ENCODE peak calls at places on chromosomes 13 and 19, in four cellular contexts. T, L, G and I are unnamed samples.

GRCh38 chr13:103878891-103879605 is 812.8 kb upstream of the SLC10A2 start:
- DNase-seq in T (no peak), L (no peak), G (no peak), I (no peak)

GRCh38 chr13:102597029-102598015 is 536 bp downstream of the TPP2 start:
- DNase-seq in T (no peak), L (peak), G (peak), I (peak)

GRCh38 chr19:1672038-1672768 is 19.8 kb upstream of the TCF3 start:
- DNase-seq in T (no peak), L (peak), G (peak), I (peak)

GRCh38 chr13:39273953-39274352 is 235.7 kb downstream of the NHLRC3 start:
- DNase-seq in T (no peak), L (no peak), G (no peak), I (no peak)

GRCh38 chr13:42591602-42592001 is 17.6 kb downstream of the TNFSF11 start:
- DNase-seq in T (no peak), L (no peak), G (no peak), I (no peak)

GRCh38 chr13:39032150-39032549 is 5.7 kb downstream of the PROSER1 start:
- DNase-seq in T (no peak), L (no peak), G (no peak), I (no peak)

GRCh38 chr19:14577885-14578427 is 4.9 kb upstream of the CLEC17A start:
- DNase-seq in T (no peak), L (no peak), G (no peak), I (no peak)

GRCh38 chr19:42511340-42511739 is 16.9 kb downstream of the CEACAM1 start:
- DNase-seq in T (no peak), L (no peak), G (no peak), I (no peak)

GRCh38 chr19:15154002-15154612 is 46.7 kb downstream of the NOTCH3 start:
- DNase-seq in T (no peak), L (peak), G (peak), I (peak)

GRCh38 chr13:78689011-78689410 is 30.1 kb upstream of the OBI1 start:
- DNase-seq in T (no peak), L (no peak), G (no peak), I (no peak)

GRCh38 chr19:43545276-43545675 is 12.3 kb downstream of the ZNF575 start:
- DNase-seq in T (no peak), L (no peak), G (no peak), I (no peak)

GRCh38 chr13:109547942-109548860 is 238.2 kb downstream of the IRS2 start:
- DNase-seq in T (no peak), L (no peak), G (no peak), I (no peak)

GRCh38 chr13:79245937-79246574 is 160.0 kb downstream of the RBM26 start:
- DNase-seq in T (no peak), L (no peak), G (no peak), I (no peak)

GRCh38 chr19:50994129-50994528 is 7.3 kb downstream of the KLK8 start:
- DNase-seq in T (peak), L (no peak), G (peak), I (no peak)

GRCh38 chr13:79631260-79631659 is 150.3 kb downstream of the NDFIP2 start:
- DNase-seq in T (peak), L (peak), G (peak), I (peak)

GRCh38 chr19:49718511-49718910 is 27.6 kb downstream of the CPT1C start:
- DNase-seq in T (no peak), L (no peak), G (no peak), I (no peak)

GRCh38 chr13:36706755-36707154 is 32.9 kb downstream of the SERTM1 start:
- DNase-seq in T (no peak), L (no peak), G (no peak), I (no peak)

GRCh38 chr19:367963-368623 is 23.5 kb upstream of the MIER2 start:
- DNase-seq in T (no peak), L (no peak), G (no peak), I (peak)

GRCh38 chr19:2391118-2391725 is 31.2 kb downstream of the TMPRSS9 start:
- DNase-seq in T (no peak), L (peak), G (no peak), I (peak)

GRCh38 chr13:107574517-107575215 is 640.7 kb downstream of the LIG4 start:
- DNase-seq in T (no peak), L (no peak), G (no peak), I (no peak)

GRCh38 chr19:54449701-54450069 is 686 bp downstream of the LENG8 start:
- DNase-seq in T (no peak), L (no peak), G (no peak), I (no peak)